ENCODE peak calls at places on chromosomes 11 and 22, in seven cellular contexts. One of them, this sample, is unnamed.

GRCh38 chr11:71948314-71949027 is 19.6 kb downstream of the RNF121 start:
- DNase-seq in PC-3: no peak
- DNase-seq in nephron progenitor cell: no peak
- DNase-seq in GM06990: no peak
- DNase-seq in thoracic aorta: no peak
- DNase-seq in IMR-90: no peak
- DNase-seq in adrenal gland: peak
- DNase-seq in this sample: no peak

GRCh38 chr22:33470456-33470855 is 412.3 kb upstream of the SYN3 start:
- DNase-seq in PC-3: no peak
- DNase-seq in nephron progenitor cell: no peak
- DNase-seq in GM06990: peak
- DNase-seq in thoracic aorta: no peak
- DNase-seq in IMR-90: no peak
- DNase-seq in adrenal gland: no peak
- DNase-seq in this sample: no peak

GRCh38 chr22:48717076-48717810 is 1110.4 kb downstream of the BRD1 start:
- DNase-seq in PC-3: no peak
- DNase-seq in nephron progenitor cell: no peak
- DNase-seq in GM06990: no peak
- DNase-seq in thoracic aorta: no peak
- DNase-seq in IMR-90: no peak
- DNase-seq in adrenal gland: no peak
- DNase-seq in this sample: no peak

GRCh38 chr11:60924906-60925684 is 835 bp downstream of the TMEM132A start:
- DNase-seq in PC-3: no peak
- DNase-seq in nephron progenitor cell: peak
- DNase-seq in GM06990: no peak
- DNase-seq in thoracic aorta: no peak
- DNase-seq in IMR-90: no peak
- DNase-seq in adrenal gland: no peak
- DNase-seq in this sample: no peak

GRCh38 chr11:128691802-128692749 is 1.8 kb upstream of the FLI1 start:
- DNase-seq in PC-3: no peak
- DNase-seq in nephron progenitor cell: peak
- DNase-seq in GM06990: no peak
- DNase-seq in thoracic aorta: no peak
- DNase-seq in IMR-90: no peak
- DNase-seq in adrenal gland: no peak
- DNase-seq in this sample: no peak

GRCh38 chr22:32900856-32901255 is 99.4 kb downstream of the TIMP3 start:
- DNase-seq in PC-3: no peak
- DNase-seq in nephron progenitor cell: no peak
- DNase-seq in GM06990: no peak
- DNase-seq in thoracic aorta: no peak
- DNase-seq in IMR-90: no peak
- DNase-seq in adrenal gland: no peak
- DNase-seq in this sample: no peak

GRCh38 chr22:32987081-32987631 is 71.0 kb downstream of the SYN3 start:
- DNase-seq in PC-3: no peak
- DNase-seq in nephron progenitor cell: no peak
- DNase-seq in GM06990: no peak
- DNase-seq in thoracic aorta: no peak
- DNase-seq in IMR-90: no peak
- DNase-seq in adrenal gland: peak
- DNase-seq in this sample: peak

GRCh38 chr11:19793356-19793755 is 80.7 kb downstream of the NAV2 start:
- DNase-seq in PC-3: no peak
- DNase-seq in nephron progenitor cell: no peak
- DNase-seq in GM06990: no peak
- DNase-seq in thoracic aorta: no peak
- DNase-seq in IMR-90: no peak
- DNase-seq in adrenal gland: no peak
- DNase-seq in this sample: no peak

GRCh38 chr22:38949889-38950405 is 7.5 kb upstream of the APOBEC3A start:
- DNase-seq in PC-3: no peak
- DNase-seq in nephron progenitor cell: no peak
- DNase-seq in GM06990: no peak
- DNase-seq in thoracic aorta: no peak
- DNase-seq in IMR-90: no peak
- DNase-seq in adrenal gland: no peak
- DNase-seq in this sample: no peak

GRCh38 chr22:45358127-45358526 is 48.4 kb downstream of the FAM118A start:
- DNase-seq in PC-3: no peak
- DNase-seq in nephron progenitor cell: no peak
- DNase-seq in GM06990: no peak
- DNase-seq in thoracic aorta: no peak
- DNase-seq in IMR-90: no peak
- DNase-seq in adrenal gland: no peak
- DNase-seq in this sample: peak

GRCh38 chr22:21602579-21602978 is 27.2 kb downstream of the YDJC start:
- DNase-seq in PC-3: no peak
- DNase-seq in nephron progenitor cell: no peak
- DNase-seq in GM06990: no peak
- DNase-seq in thoracic aorta: no peak
- DNase-seq in IMR-90: no peak
- DNase-seq in adrenal gland: no peak
- DNase-seq in this sample: no peak

GRCh38 chr22:21606775-21607174 is 23.0 kb downstream of the YDJC start:
- DNase-seq in PC-3: no peak
- DNase-seq in nephron progenitor cell: no peak
- DNase-seq in GM06990: no peak
- DNase-seq in thoracic aorta: no peak
- DNase-seq in IMR-90: no peak
- DNase-seq in adrenal gland: no peak
- DNase-seq in this sample: peak

GRCh38 chr11:62694455-62695167 is 5.3 kb upstream of the LRRN4CL start:
- DNase-seq in PC-3: peak
- DNase-seq in nephron progenitor cell: peak
- DNase-seq in GM06990: no peak
- DNase-seq in thoracic aorta: peak
- DNase-seq in IMR-90: peak
- DNase-seq in adrenal gland: peak
- DNase-seq in this sample: peak

GRCh38 chr11:94776351-94777321 is 8.5 kb downstream of the AMOTL1 start:
- DNase-seq in PC-3: peak
- DNase-seq in nephron progenitor cell: no peak
- DNase-seq in GM06990: no peak
- DNase-seq in thoracic aorta: no peak
- DNase-seq in IMR-90: peak
- DNase-seq in adrenal gland: no peak
- DNase-seq in this sample: peak

GRCh38 chr11:78080818-78081495 is 1.3 kb upstream of the NDUFC2 start:
- DNase-seq in PC-3: peak
- DNase-seq in nephron progenitor cell: no peak
- DNase-seq in GM06990: no peak
- DNase-seq in thoracic aorta: no peak
- DNase-seq in IMR-90: peak
- DNase-seq in adrenal gland: no peak
- DNase-seq in this sample: no peak

GRCh38 chr22:39148727-39149535 is 3.5 kb downstream of the CBX7 start:
- DNase-seq in PC-3: no peak
- DNase-seq in nephron progenitor cell: peak
- DNase-seq in GM06990: peak
- DNase-seq in thoracic aorta: no peak
- DNase-seq in IMR-90: no peak
- DNase-seq in adrenal gland: no peak
- DNase-seq in this sample: no peak

GRCh38 chr11:109849946-109850345 is 243.2 kb upstream of the ZC3H12C start:
- DNase-seq in PC-3: no peak
- DNase-seq in nephron progenitor cell: no peak
- DNase-seq in GM06990: no peak
- DNase-seq in thoracic aorta: no peak
- DNase-seq in IMR-90: no peak
- DNase-seq in adrenal gland: no peak
- DNase-seq in this sample: no peak

GRCh38 chr11:34603129-34604001 is 17.5 kb upstream of the EHF start:
- DNase-seq in PC-3: no peak
- DNase-seq in nephron progenitor cell: no peak
- DNase-seq in GM06990: no peak
- DNase-seq in thoracic aorta: no peak
- DNase-seq in IMR-90: no peak
- DNase-seq in adrenal gland: no peak
- DNase-seq in this sample: no peak

GRCh38 chr22:36913431-36914382 is at the start of gene CSF2RB:
- DNase-seq in PC-3: no peak
- DNase-seq in nephron progenitor cell: no peak
- DNase-seq in GM06990: peak
- DNase-seq in thoracic aorta: no peak
- DNase-seq in IMR-90: no peak
- DNase-seq in adrenal gland: peak
- DNase-seq in this sample: no peak

GRCh38 chr11:59473015-59473414 is at the start of gene OR4D10:
- DNase-seq in PC-3: no peak
- DNase-seq in nephron progenitor cell: no peak
- DNase-seq in GM06990: no peak
- DNase-seq in thoracic aorta: no peak
- DNase-seq in IMR-90: no peak
- DNase-seq in adrenal gland: no peak
- DNase-seq in this sample: no peak

GRCh38 chr11:128522943-128523518 is 64.3 kb downstream of the ETS1 start:
- DNase-seq in PC-3: no peak
- DNase-seq in nephron progenitor cell: no peak
- DNase-seq in GM06990: no peak
- DNase-seq in thoracic aorta: no peak
- DNase-seq in IMR-90: no peak
- DNase-seq in adrenal gland: no peak
- DNase-seq in this sample: no peak

GRCh38 chr11:123231263-123231662 is 36.2 kb upstream of the CLMP start:
- DNase-seq in PC-3: no peak
- DNase-seq in nephron progenitor cell: no peak
- DNase-seq in GM06990: no peak
- DNase-seq in thoracic aorta: no peak
- DNase-seq in IMR-90: peak
- DNase-seq in adrenal gland: no peak
- DNase-seq in this sample: no peak

GRCh38 chr22:47355388-47355725 is 592.9 kb downstream of the TBC1D22A start:
- DNase-seq in PC-3: no peak
- DNase-seq in nephron progenitor cell: no peak
- DNase-seq in GM06990: no peak
- DNase-seq in thoracic aorta: no peak
- DNase-seq in IMR-90: no peak
- DNase-seq in adrenal gland: no peak
- DNase-seq in this sample: no peak

GRCh38 chr11:1077417-1078119 is 2.9 kb downstream of the MUC2 start:
- DNase-seq in PC-3: no peak
- DNase-seq in nephron progenitor cell: no peak
- DNase-seq in GM06990: no peak
- DNase-seq in thoracic aorta: no peak
- DNase-seq in IMR-90: no peak
- DNase-seq in adrenal gland: no peak
- DNase-seq in this sample: no peak

GRCh38 chr11:74849525-74850391 is 99.1 kb downstream of the XRRA1 start:
- DNase-seq in PC-3: peak
- DNase-seq in nephron progenitor cell: peak
- DNase-seq in GM06990: no peak
- DNase-seq in thoracic aorta: peak
- DNase-seq in IMR-90: peak
- DNase-seq in adrenal gland: no peak
- DNase-seq in this sample: peak

GRCh38 chr11:78399136-78399535 is 18.5 kb downstream of the GAB2 start:
- DNase-seq in PC-3: no peak
- DNase-seq in nephron progenitor cell: no peak
- DNase-seq in GM06990: no peak
- DNase-seq in thoracic aorta: no peak
- DNase-seq in IMR-90: no peak
- DNase-seq in adrenal gland: no peak
- DNase-seq in this sample: no peak

DNA sequence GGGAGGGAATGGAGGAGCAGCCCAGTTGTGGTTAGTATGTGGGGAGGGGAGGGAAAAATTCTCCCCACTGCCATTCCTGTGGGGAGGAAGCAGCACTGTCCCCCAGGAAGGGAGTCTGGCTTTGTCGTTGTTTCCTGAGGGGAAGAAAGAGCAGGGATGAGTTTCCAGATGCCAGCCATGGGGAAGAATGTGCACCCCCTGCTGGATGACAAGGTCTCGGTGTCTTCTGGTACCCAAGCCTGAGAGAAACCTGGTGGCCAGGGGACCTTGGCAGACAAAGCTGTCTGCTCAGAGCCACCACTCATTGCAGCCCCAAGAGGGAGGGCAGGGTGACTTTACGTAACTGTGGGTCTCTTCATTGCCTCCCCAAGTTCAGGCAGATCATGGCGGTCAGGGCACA is 81.3 kb upstream of the CD82 start:
- DNase-seq in PC-3: peak
- DNase-seq in nephron progenitor cell: peak
- DNase-seq in GM06990: no peak
- DNase-seq in thoracic aorta: no peak
- DNase-seq in IMR-90: peak
- DNase-seq in adrenal gland: peak
- DNase-seq in this sample: peak
- TF ChIP-seq CTCF in PC-3: peak
- TF ChIP-seq CTCF in nephron progenitor cell: peak
- TF ChIP-seq CTCF in GM06990: peak
- TF ChIP-seq CTCF in thoracic aorta: no peak
- TF ChIP-seq CTCF in IMR-90: peak
- TF ChIP-seq CTCF in adrenal gland: no peak
- TF ChIP-seq CTCF in this sample: peak

DNA sequence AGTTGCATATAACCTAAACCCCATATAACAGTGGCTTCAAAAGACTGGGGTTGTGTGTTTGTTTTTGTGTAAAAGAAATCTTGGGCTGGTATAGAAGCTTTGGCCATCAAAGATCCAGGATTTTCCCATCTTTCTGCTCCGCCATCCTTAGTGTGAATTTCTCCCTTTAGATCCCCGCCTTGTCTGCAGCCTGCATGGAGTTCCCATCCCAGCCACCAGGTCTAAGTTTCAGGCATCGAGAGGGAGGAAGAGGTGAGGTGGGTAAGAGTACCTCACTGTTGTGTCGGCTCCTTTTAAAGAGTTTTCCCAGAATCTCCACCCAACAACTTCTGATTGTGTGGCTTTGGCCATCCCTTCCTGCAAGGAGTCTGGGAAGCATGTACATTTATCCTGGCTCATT is 195.5 kb upstream of the SORL1-AS1 start:
- DNase-seq in PC-3: no peak
- DNase-seq in nephron progenitor cell: no peak
- DNase-seq in GM06990: no peak
- DNase-seq in thoracic aorta: no peak
- DNase-seq in IMR-90: no peak
- DNase-seq in adrenal gland: no peak
- DNase-seq in this sample: no peak
- TF ChIP-seq CTCF in PC-3: no peak
- TF ChIP-seq CTCF in nephron progenitor cell: no peak
- TF ChIP-seq CTCF in GM06990: no peak
- TF ChIP-seq CTCF in thoracic aorta: no peak
- TF ChIP-seq CTCF in IMR-90: no peak
- TF ChIP-seq CTCF in adrenal gland: no peak
- TF ChIP-seq CTCF in this sample: no peak

GRCh38 chr11:64893194-64894069 is 15.0 kb upstream of the EHD1 start:
- DNase-seq in PC-3: no peak
- DNase-seq in nephron progenitor cell: no peak
- DNase-seq in GM06990: no peak
- DNase-seq in thoracic aorta: no peak
- DNase-seq in IMR-90: no peak
- DNase-seq in adrenal gland: no peak
- DNase-seq in this sample: no peak
- TF ChIP-seq CTCF in PC-3: no peak
- TF ChIP-seq CTCF in nephron progenitor cell: no peak
- TF ChIP-seq CTCF in GM06990: no peak
- TF ChIP-seq CTCF in thoracic aorta: no peak
- TF ChIP-seq CTCF in IMR-90: no peak
- TF ChIP-seq CTCF in adrenal gland: no peak
- TF ChIP-seq CTCF in this sample: no peak

GRCh38 chr11:103906291-103906850 is 130.1 kb upstream of the DDI1 start:
- DNase-seq in PC-3: no peak
- DNase-seq in nephron progenitor cell: no peak
- DNase-seq in GM06990: no peak
- DNase-seq in thoracic aorta: no peak
- DNase-seq in IMR-90: no peak
- DNase-seq in adrenal gland: no peak
- DNase-seq in this sample: no peak
- TF ChIP-seq CTCF in PC-3: no peak
- TF ChIP-seq CTCF in nephron progenitor cell: no peak
- TF ChIP-seq CTCF in GM06990: no peak
- TF ChIP-seq CTCF in thoracic aorta: no peak
- TF ChIP-seq CTCF in IMR-90: no peak
- TF ChIP-seq CTCF in adrenal gland: no peak
- TF ChIP-seq CTCF in this sample: no peak